ENCODE peak calls at places on chromosomes 5 and 9, in four cellular contexts. One of them, this sample, is unnamed.

GRCh38 chr9:129845373-129845772 is 10.1 kb downstream of the USP20 start:
- DNase-seq in Kasumi-1: no peak
- DNase-seq in activated CD8-positive, alpha-beta memory T cell treated with anti-CD3 and anti-CD28 coated beads, Interleukin-2, amount 50 U/mL, for 48 hours: no peak
- DNase-seq in fibroblast of the aortic adventitia: no peak
- DNase-seq in this sample: no peak

GRCh38 chr9:98361645-98362044 is 106.2 kb upstream of the TBC1D2 start:
- DNase-seq in Kasumi-1: no peak
- DNase-seq in activated CD8-positive, alpha-beta memory T cell treated with anti-CD3 and anti-CD28 coated beads, Interleukin-2, amount 50 U/mL, for 48 hours: no peak
- DNase-seq in fibroblast of the aortic adventitia: no peak
- DNase-seq in this sample: no peak

GRCh38 chr5:53302524-53302923 is 177.9 kb upstream of the FST start:
- DNase-seq in Kasumi-1: no peak
- DNase-seq in activated CD8-positive, alpha-beta memory T cell treated with anti-CD3 and anti-CD28 coated beads, Interleukin-2, amount 50 U/mL, for 48 hours: no peak
- DNase-seq in fibroblast of the aortic adventitia: peak
- DNase-seq in this sample: peak

GRCh38 chr5:144048254-144048856 is 122.1 kb downstream of the YIPF5 start:
- DNase-seq in Kasumi-1: no peak
- DNase-seq in activated CD8-positive, alpha-beta memory T cell treated with anti-CD3 and anti-CD28 coated beads, Interleukin-2, amount 50 U/mL, for 48 hours: no peak
- DNase-seq in fibroblast of the aortic adventitia: peak
- DNase-seq in this sample: peak

GRCh38 chr5:6117212-6117611 is 261.1 kb downstream of the MED10 start:
- DNase-seq in Kasumi-1: no peak
- DNase-seq in activated CD8-positive, alpha-beta memory T cell treated with anti-CD3 and anti-CD28 coated beads, Interleukin-2, amount 50 U/mL, for 48 hours: no peak
- DNase-seq in fibroblast of the aortic adventitia: no peak
- DNase-seq in this sample: no peak

GRCh38 chr5:35651002-35651756 is 33.5 kb downstream of the SPEF2 start:
- DNase-seq in Kasumi-1: peak
- DNase-seq in activated CD8-positive, alpha-beta memory T cell treated with anti-CD3 and anti-CD28 coated beads, Interleukin-2, amount 50 U/mL, for 48 hours: peak
- DNase-seq in fibroblast of the aortic adventitia: peak
- DNase-seq in this sample: peak

GRCh38 chr5:149452665-149453617 is 73.8 kb upstream of the IL17B start:
- DNase-seq in Kasumi-1: no peak
- DNase-seq in activated CD8-positive, alpha-beta memory T cell treated with anti-CD3 and anti-CD28 coated beads, Interleukin-2, amount 50 U/mL, for 48 hours: no peak
- DNase-seq in fibroblast of the aortic adventitia: peak
- DNase-seq in this sample: peak

GRCh38 chr5:154485092-154485491 is 7.1 kb upstream of the HAND1 start:
- DNase-seq in Kasumi-1: no peak
- DNase-seq in activated CD8-positive, alpha-beta memory T cell treated with anti-CD3 and anti-CD28 coated beads, Interleukin-2, amount 50 U/mL, for 48 hours: no peak
- DNase-seq in fibroblast of the aortic adventitia: no peak
- DNase-seq in this sample: no peak

GRCh38 chr5:173880306-173880985 is 7.7 kb upstream of the CPEB4 start:
- DNase-seq in Kasumi-1: no peak
- DNase-seq in activated CD8-positive, alpha-beta memory T cell treated with anti-CD3 and anti-CD28 coated beads, Interleukin-2, amount 50 U/mL, for 48 hours: no peak
- DNase-seq in fibroblast of the aortic adventitia: peak
- DNase-seq in this sample: peak

GRCh38 chr5:111649516-111649915 is 107.5 kb downstream of the NREP start:
- DNase-seq in Kasumi-1: no peak
- DNase-seq in activated CD8-positive, alpha-beta memory T cell treated with anti-CD3 and anti-CD28 coated beads, Interleukin-2, amount 50 U/mL, for 48 hours: no peak
- DNase-seq in fibroblast of the aortic adventitia: no peak
- DNase-seq in this sample: peak

GRCh38 chr5:172008689-172009141 is 2.3 kb upstream of the FBXW11 start:
- DNase-seq in Kasumi-1: no peak
- DNase-seq in activated CD8-positive, alpha-beta memory T cell treated with anti-CD3 and anti-CD28 coated beads, Interleukin-2, amount 50 U/mL, for 48 hours: no peak
- DNase-seq in fibroblast of the aortic adventitia: peak
- DNase-seq in this sample: peak

GRCh38 chr5:32443145-32443540 is 1.4 kb downstream of the ZFR start:
- DNase-seq in Kasumi-1: peak
- DNase-seq in activated CD8-positive, alpha-beta memory T cell treated with anti-CD3 and anti-CD28 coated beads, Interleukin-2, amount 50 U/mL, for 48 hours: peak
- DNase-seq in fibroblast of the aortic adventitia: peak
- DNase-seq in this sample: no peak

GRCh38 chr9:128910906-128911305 is 9.9 kb upstream of the PHYHD1 start:
- DNase-seq in Kasumi-1: no peak
- DNase-seq in activated CD8-positive, alpha-beta memory T cell treated with anti-CD3 and anti-CD28 coated beads, Interleukin-2, amount 50 U/mL, for 48 hours: no peak
- DNase-seq in fibroblast of the aortic adventitia: no peak
- DNase-seq in this sample: no peak

GRCh38 chr9:121622842-121623203 is 28.6 kb upstream of the DAB2IP start:
- DNase-seq in Kasumi-1: no peak
- DNase-seq in activated CD8-positive, alpha-beta memory T cell treated with anti-CD3 and anti-CD28 coated beads, Interleukin-2, amount 50 U/mL, for 48 hours: no peak
- DNase-seq in fibroblast of the aortic adventitia: no peak
- DNase-seq in this sample: no peak

GRCh38 chr9:129131300-129132145 is 20.3 kb downstream of the PTPA start:
- DNase-seq in Kasumi-1: peak
- DNase-seq in activated CD8-positive, alpha-beta memory T cell treated with anti-CD3 and anti-CD28 coated beads, Interleukin-2, amount 50 U/mL, for 48 hours: peak
- DNase-seq in fibroblast of the aortic adventitia: peak
- DNase-seq in this sample: peak

GRCh38 chr5:1161108-1161831 is 40.1 kb upstream of the SLC6A19 start:
- DNase-seq in Kasumi-1: no peak
- DNase-seq in activated CD8-positive, alpha-beta memory T cell treated with anti-CD3 and anti-CD28 coated beads, Interleukin-2, amount 50 U/mL, for 48 hours: no peak
- DNase-seq in fibroblast of the aortic adventitia: no peak
- DNase-seq in this sample: peak

GRCh38 chr9:136081113-136081825 is 13.8 kb downstream of the NACC2 start:
- DNase-seq in Kasumi-1: no peak
- DNase-seq in activated CD8-positive, alpha-beta memory T cell treated with anti-CD3 and anti-CD28 coated beads, Interleukin-2, amount 50 U/mL, for 48 hours: no peak
- DNase-seq in fibroblast of the aortic adventitia: no peak
- DNase-seq in this sample: no peak

GRCh38 chr5:39420482-39421145 is 4.2 kb downstream of the DAB2 start:
- DNase-seq in Kasumi-1: peak
- DNase-seq in activated CD8-positive, alpha-beta memory T cell treated with anti-CD3 and anti-CD28 coated beads, Interleukin-2, amount 50 U/mL, for 48 hours: no peak
- DNase-seq in fibroblast of the aortic adventitia: peak
- DNase-seq in this sample: peak

GRCh38 chr5:34503379-34504346 is 152.5 kb upstream of the RAI14 start:
- DNase-seq in Kasumi-1: no peak
- DNase-seq in activated CD8-positive, alpha-beta memory T cell treated with anti-CD3 and anti-CD28 coated beads, Interleukin-2, amount 50 U/mL, for 48 hours: no peak
- DNase-seq in fibroblast of the aortic adventitia: peak
- DNase-seq in this sample: peak

GRCh38 chr9:73529666-73530065 is 378.0 kb downstream of the ANXA1 start:
- DNase-seq in Kasumi-1: no peak
- DNase-seq in activated CD8-positive, alpha-beta memory T cell treated with anti-CD3 and anti-CD28 coated beads, Interleukin-2, amount 50 U/mL, for 48 hours: no peak
- DNase-seq in fibroblast of the aortic adventitia: no peak
- DNase-seq in this sample: no peak

GRCh38 chr9:132645306-132645705 is 24.5 kb downstream of the DDX31 start:
- DNase-seq in Kasumi-1: no peak
- DNase-seq in activated CD8-positive, alpha-beta memory T cell treated with anti-CD3 and anti-CD28 coated beads, Interleukin-2, amount 50 U/mL, for 48 hours: no peak
- DNase-seq in fibroblast of the aortic adventitia: no peak
- DNase-seq in this sample: no peak

GRCh38 chr9:127529671-127530070 is 78.4 kb downstream of the LRSAM1 start:
- DNase-seq in Kasumi-1: no peak
- DNase-seq in activated CD8-positive, alpha-beta memory T cell treated with anti-CD3 and anti-CD28 coated beads, Interleukin-2, amount 50 U/mL, for 48 hours: no peak
- DNase-seq in fibroblast of the aortic adventitia: no peak
- DNase-seq in this sample: no peak

GRCh38 chr9:78879324-78880100 is 582.6 kb downstream of the PSAT1 start:
- DNase-seq in Kasumi-1: no peak
- DNase-seq in activated CD8-positive, alpha-beta memory T cell treated with anti-CD3 and anti-CD28 coated beads, Interleukin-2, amount 50 U/mL, for 48 hours: no peak
- DNase-seq in fibroblast of the aortic adventitia: no peak
- DNase-seq in this sample: no peak

GRCh38 chr9:84966876-84967830 is 297.6 kb downstream of the NTRK2 start:
- DNase-seq in Kasumi-1: no peak
- DNase-seq in activated CD8-positive, alpha-beta memory T cell treated with anti-CD3 and anti-CD28 coated beads, Interleukin-2, amount 50 U/mL, for 48 hours: no peak
- DNase-seq in fibroblast of the aortic adventitia: no peak
- DNase-seq in this sample: no peak

GRCh38 chr5:162068412-162068811 is 839 bp downstream of the GABRG2 start:
- DNase-seq in Kasumi-1: peak
- DNase-seq in activated CD8-positive, alpha-beta memory T cell treated with anti-CD3 and anti-CD28 coated beads, Interleukin-2, amount 50 U/mL, for 48 hours: no peak
- DNase-seq in fibroblast of the aortic adventitia: no peak
- DNase-seq in this sample: peak

GRCh38 chr9:82271099-82271498 is 282.5 kb downstream of the SPATA31D1 start:
- DNase-seq in Kasumi-1: no peak
- DNase-seq in activated CD8-positive, alpha-beta memory T cell treated with anti-CD3 and anti-CD28 coated beads, Interleukin-2, amount 50 U/mL, for 48 hours: no peak
- DNase-seq in fibroblast of the aortic adventitia: peak
- DNase-seq in this sample: peak

GRCh38 chr9:13952906-13953305 is 361.0 kb downstream of the NFIB start:
- DNase-seq in Kasumi-1: no peak
- DNase-seq in activated CD8-positive, alpha-beta memory T cell treated with anti-CD3 and anti-CD28 coated beads, Interleukin-2, amount 50 U/mL, for 48 hours: no peak
- DNase-seq in fibroblast of the aortic adventitia: no peak
- DNase-seq in this sample: peak

GRCh38 chr5:773517-774264 is 10.8 kb downstream of the ZDHHC11B start:
- DNase-seq in Kasumi-1: no peak
- DNase-seq in activated CD8-positive, alpha-beta memory T cell treated with anti-CD3 and anti-CD28 coated beads, Interleukin-2, amount 50 U/mL, for 48 hours: peak
- DNase-seq in fibroblast of the aortic adventitia: no peak
- DNase-seq in this sample: peak

GRCh38 chr9:92378825-92379535 is 25.4 kb downstream of the OGN start:
- DNase-seq in Kasumi-1: no peak
- DNase-seq in activated CD8-positive, alpha-beta memory T cell treated with anti-CD3 and anti-CD28 coated beads, Interleukin-2, amount 50 U/mL, for 48 hours: no peak
- DNase-seq in fibroblast of the aortic adventitia: no peak
- DNase-seq in this sample: peak

GRCh38 chr9:7910426-7911015 is 110.9 kb upstream of the DMAC1 start:
- DNase-seq in Kasumi-1: no peak
- DNase-seq in activated CD8-positive, alpha-beta memory T cell treated with anti-CD3 and anti-CD28 coated beads, Interleukin-2, amount 50 U/mL, for 48 hours: no peak
- DNase-seq in fibroblast of the aortic adventitia: no peak
- DNase-seq in this sample: peak

GRCh38 chr5:149957855-149958254 is 2.7 kb upstream of the SLC26A2 start:
- DNase-seq in Kasumi-1: no peak
- DNase-seq in activated CD8-positive, alpha-beta memory T cell treated with anti-CD3 and anti-CD28 coated beads, Interleukin-2, amount 50 U/mL, for 48 hours: no peak
- DNase-seq in fibroblast of the aortic adventitia: no peak
- DNase-seq in this sample: no peak

GRCh38 chr5:112264666-112265065 is 154.4 kb downstream of the EPB41L4A start:
- DNase-seq in Kasumi-1: no peak
- DNase-seq in activated CD8-positive, alpha-beta memory T cell treated with anti-CD3 and anti-CD28 coated beads, Interleukin-2, amount 50 U/mL, for 48 hours: no peak
- DNase-seq in fibroblast of the aortic adventitia: no peak
- DNase-seq in this sample: no peak

GRCh38 chr5:8520922-8521321 is 652.0 kb downstream of the MTRR start:
- DNase-seq in Kasumi-1: no peak
- DNase-seq in activated CD8-positive, alpha-beta memory T cell treated with anti-CD3 and anti-CD28 coated beads, Interleukin-2, amount 50 U/mL, for 48 hours: no peak
- DNase-seq in fibroblast of the aortic adventitia: no peak
- DNase-seq in this sample: peak

GRCh38 chr5:36875789-36876388 is 680 bp upstream of the NIPBL start:
- DNase-seq in Kasumi-1: peak
- DNase-seq in activated CD8-positive, alpha-beta memory T cell treated with anti-CD3 and anti-CD28 coated beads, Interleukin-2, amount 50 U/mL, for 48 hours: peak
- DNase-seq in fibroblast of the aortic adventitia: peak
- DNase-seq in this sample: peak

GRCh38 chr5:164475339-164475977 is 970.0 kb downstream of the MAT2B start:
- DNase-seq in Kasumi-1: peak
- DNase-seq in activated CD8-positive, alpha-beta memory T cell treated with anti-CD3 and anti-CD28 coated beads, Interleukin-2, amount 50 U/mL, for 48 hours: no peak
- DNase-seq in fibroblast of the aortic adventitia: peak
- DNase-seq in this sample: peak

GRCh38 chr9:34994429-34995287 is 5.1 kb downstream of the DNAJB5 start:
- DNase-seq in Kasumi-1: peak
- DNase-seq in activated CD8-positive, alpha-beta memory T cell treated with anti-CD3 and anti-CD28 coated beads, Interleukin-2, amount 50 U/mL, for 48 hours: peak
- DNase-seq in fibroblast of the aortic adventitia: peak
- DNase-seq in this sample: peak

GRCh38 chr5:81718300-81718699 is 32.6 kb downstream of the SSBP2 start:
- DNase-seq in Kasumi-1: no peak
- DNase-seq in activated CD8-positive, alpha-beta memory T cell treated with anti-CD3 and anti-CD28 coated beads, Interleukin-2, amount 50 U/mL, for 48 hours: no peak
- DNase-seq in fibroblast of the aortic adventitia: no peak
- DNase-seq in this sample: no peak

GRCh38 chr9:129275626-129276247 is 97.7 kb upstream of the IER5L start:
- DNase-seq in Kasumi-1: no peak
- DNase-seq in activated CD8-positive, alpha-beta memory T cell treated with anti-CD3 and anti-CD28 coated beads, Interleukin-2, amount 50 U/mL, for 48 hours: peak
- DNase-seq in fibroblast of the aortic adventitia: no peak
- DNase-seq in this sample: no peak

GRCh38 chr5:86175224-86175623 is 442.5 kb upstream of the COX7C start:
- DNase-seq in Kasumi-1: no peak
- DNase-seq in activated CD8-positive, alpha-beta memory T cell treated with anti-CD3 and anti-CD28 coated beads, Interleukin-2, amount 50 U/mL, for 48 hours: no peak
- DNase-seq in fibroblast of the aortic adventitia: no peak
- DNase-seq in this sample: no peak

GRCh38 chr9:132042324-132042723 is 37.3 kb downstream of the MED27 start:
- DNase-seq in Kasumi-1: no peak
- DNase-seq in activated CD8-positive, alpha-beta memory T cell treated with anti-CD3 and anti-CD28 coated beads, Interleukin-2, amount 50 U/mL, for 48 hours: no peak
- DNase-seq in fibroblast of the aortic adventitia: peak
- DNase-seq in this sample: peak

This sample was measured in astrocyte of the hippocampus.